ENCODE peak calls at places on chromosomes 3 and 15, in five cellular contexts. One of them, this sample, is unnamed.

GRCh38 chr3:150309557-150309956 is 98.5 kb upstream of the TSC22D2 start:
- DNase-seq in SW480: no peak
- DNase-seq in activated CD8-positive, alpha-beta memory T cell treated with anti-CD3 and anti-CD28 coated beads, Interleukin-2, amount 50 U/mL, for 4 hours: no peak
- DNase-seq in neural crest cell: no peak
- DNase-seq in stimulated activated CD8-positive, alpha-beta memory T cell treated with anti-CD3 and anti-CD28 coated beads, Interleukin-2, amount 100 ng/mL, for 48 hours: no peak
- DNase-seq in this sample: no peak

GRCh38 chr15:89845305-89845893 is 30.7 kb upstream of the ANPEP start:
- DNase-seq in SW480: peak; percentile 66
- DNase-seq in neural crest cell: no peak
- DNase-seq in activated CD8-positive, alpha-beta memory T cell treated with anti-CD3 and anti-CD28 coated beads, Interleukin-2, amount 50 U/mL, for 4 hours: no peak
- DNase-seq in stimulated activated CD8-positive, alpha-beta memory T cell treated with anti-CD3 and anti-CD28 coated beads, Interleukin-2, amount 100 ng/mL, for 48 hours: no peak
- DNase-seq in this sample: no peak

GRCh38 chr3:123044981-123045763 is 17.6 kb upstream of the SEMA5B start:
- DNase-seq in stimulated activated CD8-positive, alpha-beta memory T cell treated with anti-CD3 and anti-CD28 coated beads, Interleukin-2, amount 100 ng/mL, for 48 hours: no peak
- DNase-seq in activated CD8-positive, alpha-beta memory T cell treated with anti-CD3 and anti-CD28 coated beads, Interleukin-2, amount 50 U/mL, for 4 hours: no peak
- DNase-seq in SW480: no peak
- DNase-seq in neural crest cell: no peak
- DNase-seq in this sample: no peak

GRCh38 chr3:27666277-27666676 is 55.8 kb downstream of the EOMES start:
- DNase-seq in neural crest cell: no peak
- DNase-seq in stimulated activated CD8-positive, alpha-beta memory T cell treated with anti-CD3 and anti-CD28 coated beads, Interleukin-2, amount 100 ng/mL, for 48 hours: no peak
- DNase-seq in activated CD8-positive, alpha-beta memory T cell treated with anti-CD3 and anti-CD28 coated beads, Interleukin-2, amount 50 U/mL, for 4 hours: no peak
- DNase-seq in SW480: no peak
- DNase-seq in this sample: no peak

GRCh38 chr3:108018552-108018951 is 72.3 kb downstream of the CD47 start:
- DNase-seq in activated CD8-positive, alpha-beta memory T cell treated with anti-CD3 and anti-CD28 coated beads, Interleukin-2, amount 50 U/mL, for 4 hours: no peak
- DNase-seq in stimulated activated CD8-positive, alpha-beta memory T cell treated with anti-CD3 and anti-CD28 coated beads, Interleukin-2, amount 100 ng/mL, for 48 hours: no peak
- DNase-seq in neural crest cell: no peak
- DNase-seq in SW480: no peak
- DNase-seq in this sample: no peak

GRCh38 chr15:67133738-67134576 is 68.6 kb downstream of the SMAD3 start:
- DNase-seq in SW480: no peak
- DNase-seq in activated CD8-positive, alpha-beta memory T cell treated with anti-CD3 and anti-CD28 coated beads, Interleukin-2, amount 50 U/mL, for 4 hours: peak; percentile 56
- DNase-seq in neural crest cell: no peak
- DNase-seq in stimulated activated CD8-positive, alpha-beta memory T cell treated with anti-CD3 and anti-CD28 coated beads, Interleukin-2, amount 100 ng/mL, for 48 hours: peak; percentile 21
- DNase-seq in this sample: no peak

GRCh38 chr3:31275038-31275562 is 257.6 kb upstream of the STT3B start:
- DNase-seq in activated CD8-positive, alpha-beta memory T cell treated with anti-CD3 and anti-CD28 coated beads, Interleukin-2, amount 50 U/mL, for 4 hours: no peak
- DNase-seq in stimulated activated CD8-positive, alpha-beta memory T cell treated with anti-CD3 and anti-CD28 coated beads, Interleukin-2, amount 100 ng/mL, for 48 hours: no peak
- DNase-seq in neural crest cell: no peak
- DNase-seq in SW480: no peak
- DNase-seq in this sample: no peak

GRCh38 chr3:3023106-3023505 is 87.1 kb downstream of the IL5RA start:
- DNase-seq in stimulated activated CD8-positive, alpha-beta memory T cell treated with anti-CD3 and anti-CD28 coated beads, Interleukin-2, amount 100 ng/mL, for 48 hours: no peak
- DNase-seq in SW480: no peak
- DNase-seq in neural crest cell: no peak
- DNase-seq in activated CD8-positive, alpha-beta memory T cell treated with anti-CD3 and anti-CD28 coated beads, Interleukin-2, amount 50 U/mL, for 4 hours: no peak
- DNase-seq in this sample: no peak

GRCh38 chr3:45140392-45140791 is 5.8 kb downstream of the CDCP1 start:
- DNase-seq in SW480: no peak
- DNase-seq in neural crest cell: no peak
- DNase-seq in activated CD8-positive, alpha-beta memory T cell treated with anti-CD3 and anti-CD28 coated beads, Interleukin-2, amount 50 U/mL, for 4 hours: no peak
- DNase-seq in stimulated activated CD8-positive, alpha-beta memory T cell treated with anti-CD3 and anti-CD28 coated beads, Interleukin-2, amount 100 ng/mL, for 48 hours: no peak
- DNase-seq in this sample: no peak

GRCh38 chr3:183318846-183319770 is 66.1 kb downstream of the B3GNT5 start:
- DNase-seq in stimulated activated CD8-positive, alpha-beta memory T cell treated with anti-CD3 and anti-CD28 coated beads, Interleukin-2, amount 100 ng/mL, for 48 hours: no peak
- DNase-seq in neural crest cell: no peak
- DNase-seq in activated CD8-positive, alpha-beta memory T cell treated with anti-CD3 and anti-CD28 coated beads, Interleukin-2, amount 50 U/mL, for 4 hours: no peak
- DNase-seq in SW480: peak; percentile 31
- DNase-seq in this sample: no peak

GRCh38 chr15:63019539-63020109 is 22.9 kb upstream of the TPM1 start:
- DNase-seq in activated CD8-positive, alpha-beta memory T cell treated with anti-CD3 and anti-CD28 coated beads, Interleukin-2, amount 50 U/mL, for 4 hours: no peak
- DNase-seq in stimulated activated CD8-positive, alpha-beta memory T cell treated with anti-CD3 and anti-CD28 coated beads, Interleukin-2, amount 100 ng/mL, for 48 hours: no peak
- DNase-seq in neural crest cell: no peak
- DNase-seq in SW480: peak; percentile 13
- DNase-seq in this sample: no peak

GRCh38 chr15:62896969-62897486 is 145.5 kb upstream of the TPM1 start:
- DNase-seq in SW480: peak; percentile 71
- DNase-seq in activated CD8-positive, alpha-beta memory T cell treated with anti-CD3 and anti-CD28 coated beads, Interleukin-2, amount 50 U/mL, for 4 hours: no peak
- DNase-seq in stimulated activated CD8-positive, alpha-beta memory T cell treated with anti-CD3 and anti-CD28 coated beads, Interleukin-2, amount 100 ng/mL, for 48 hours: no peak
- DNase-seq in neural crest cell: no peak
- DNase-seq in this sample: no peak

GRCh38 chr3:71629289-71630252 is 46.0 kb upstream of the FOXP1 start:
- DNase-seq in neural crest cell: no peak
- DNase-seq in activated CD8-positive, alpha-beta memory T cell treated with anti-CD3 and anti-CD28 coated beads, Interleukin-2, amount 50 U/mL, for 4 hours: no peak
- DNase-seq in stimulated activated CD8-positive, alpha-beta memory T cell treated with anti-CD3 and anti-CD28 coated beads, Interleukin-2, amount 100 ng/mL, for 48 hours: no peak
- DNase-seq in SW480: no peak
- DNase-seq in this sample: no peak

GRCh38 chr3:5010140-5010539 is 30.9 kb downstream of the BHLHE40 start:
- DNase-seq in activated CD8-positive, alpha-beta memory T cell treated with anti-CD3 and anti-CD28 coated beads, Interleukin-2, amount 50 U/mL, for 4 hours: no peak
- DNase-seq in SW480: no peak
- DNase-seq in stimulated activated CD8-positive, alpha-beta memory T cell treated with anti-CD3 and anti-CD28 coated beads, Interleukin-2, amount 100 ng/mL, for 48 hours: no peak
- DNase-seq in neural crest cell: no peak
- DNase-seq in this sample: no peak

GRCh38 chr3:53729130-53729529 is 117.1 kb downstream of the CHDH start:
- DNase-seq in neural crest cell: no peak
- DNase-seq in stimulated activated CD8-positive, alpha-beta memory T cell treated with anti-CD3 and anti-CD28 coated beads, Interleukin-2, amount 100 ng/mL, for 48 hours: no peak
- DNase-seq in SW480: no peak
- DNase-seq in activated CD8-positive, alpha-beta memory T cell treated with anti-CD3 and anti-CD28 coated beads, Interleukin-2, amount 50 U/mL, for 4 hours: no peak
- DNase-seq in this sample: no peak

GRCh38 chr3:159904911-159905310 is 83.7 kb upstream of the IL12A start:
- DNase-seq in neural crest cell: no peak
- DNase-seq in stimulated activated CD8-positive, alpha-beta memory T cell treated with anti-CD3 and anti-CD28 coated beads, Interleukin-2, amount 100 ng/mL, for 48 hours: no peak
- DNase-seq in SW480: no peak
- DNase-seq in activated CD8-positive, alpha-beta memory T cell treated with anti-CD3 and anti-CD28 coated beads, Interleukin-2, amount 50 U/mL, for 4 hours: no peak
- DNase-seq in this sample: no peak

GRCh38 chr15:48250640-48251076 is 44.6 kb downstream of the SLC12A1 start:
- DNase-seq in SW480: peak; percentile 53
- DNase-seq in activated CD8-positive, alpha-beta memory T cell treated with anti-CD3 and anti-CD28 coated beads, Interleukin-2, amount 50 U/mL, for 4 hours: no peak
- DNase-seq in stimulated activated CD8-positive, alpha-beta memory T cell treated with anti-CD3 and anti-CD28 coated beads, Interleukin-2, amount 100 ng/mL, for 48 hours: no peak
- DNase-seq in neural crest cell: peak; percentile 28
- DNase-seq in this sample: no peak

GRCh38 chr3:153614563-153614962 is 452.5 kb downstream of the RAP2B start:
- DNase-seq in neural crest cell: no peak
- DNase-seq in SW480: no peak
- DNase-seq in stimulated activated CD8-positive, alpha-beta memory T cell treated with anti-CD3 and anti-CD28 coated beads, Interleukin-2, amount 100 ng/mL, for 48 hours: no peak
- DNase-seq in activated CD8-positive, alpha-beta memory T cell treated with anti-CD3 and anti-CD28 coated beads, Interleukin-2, amount 50 U/mL, for 4 hours: no peak
- DNase-seq in this sample: no peak

GRCh38 chr3:129439381-129439816 is 349 bp downstream of the MBD4 start:
- DNase-seq in SW480: peak; percentile 33
- DNase-seq in activated CD8-positive, alpha-beta memory T cell treated with anti-CD3 and anti-CD28 coated beads, Interleukin-2, amount 50 U/mL, for 4 hours: peak; percentile 42
- DNase-seq in neural crest cell: no peak
- DNase-seq in stimulated activated CD8-positive, alpha-beta memory T cell treated with anti-CD3 and anti-CD28 coated beads, Interleukin-2, amount 100 ng/mL, for 48 hours: peak; percentile 15
- DNase-seq in this sample: no peak

GRCh38 chr3:112512320-112512719 is 13.0 kb upstream of the BTLA start:
- DNase-seq in SW480: no peak
- DNase-seq in neural crest cell: no peak
- DNase-seq in stimulated activated CD8-positive, alpha-beta memory T cell treated with anti-CD3 and anti-CD28 coated beads, Interleukin-2, amount 100 ng/mL, for 48 hours: no peak
- DNase-seq in activated CD8-positive, alpha-beta memory T cell treated with anti-CD3 and anti-CD28 coated beads, Interleukin-2, amount 50 U/mL, for 4 hours: no peak
- DNase-seq in this sample: no peak

GRCh38 chr3:14130230-14130629 is 5.4 kb downstream of the TMEM43 start:
- DNase-seq in activated CD8-positive, alpha-beta memory T cell treated with anti-CD3 and anti-CD28 coated beads, Interleukin-2, amount 50 U/mL, for 4 hours: no peak
- DNase-seq in neural crest cell: no peak
- DNase-seq in SW480: no peak
- DNase-seq in stimulated activated CD8-positive, alpha-beta memory T cell treated with anti-CD3 and anti-CD28 coated beads, Interleukin-2, amount 100 ng/mL, for 48 hours: no peak
- DNase-seq in this sample: no peak

GRCh38 chr3:184351511-184352148 is 9.8 kb downstream of the CLCN2 start:
- DNase-seq in stimulated activated CD8-positive, alpha-beta memory T cell treated with anti-CD3 and anti-CD28 coated beads, Interleukin-2, amount 100 ng/mL, for 48 hours: no peak
- DNase-seq in SW480: no peak
- DNase-seq in neural crest cell: no peak
- DNase-seq in activated CD8-positive, alpha-beta memory T cell treated with anti-CD3 and anti-CD28 coated beads, Interleukin-2, amount 50 U/mL, for 4 hours: no peak
- DNase-seq in this sample: no peak

GRCh38 chr3:127452321-127452821 is 138.2 kb downstream of the TPRA1 start:
- DNase-seq in activated CD8-positive, alpha-beta memory T cell treated with anti-CD3 and anti-CD28 coated beads, Interleukin-2, amount 50 U/mL, for 4 hours: no peak
- DNase-seq in neural crest cell: no peak
- DNase-seq in SW480: no peak
- DNase-seq in stimulated activated CD8-positive, alpha-beta memory T cell treated with anti-CD3 and anti-CD28 coated beads, Interleukin-2, amount 100 ng/mL, for 48 hours: no peak
- DNase-seq in this sample: no peak

GRCh38 chr3:183731611-183732010 is 34.0 kb downstream of the YEATS2 start:
- DNase-seq in stimulated activated CD8-positive, alpha-beta memory T cell treated with anti-CD3 and anti-CD28 coated beads, Interleukin-2, amount 100 ng/mL, for 48 hours: no peak
- DNase-seq in neural crest cell: no peak
- DNase-seq in activated CD8-positive, alpha-beta memory T cell treated with anti-CD3 and anti-CD28 coated beads, Interleukin-2, amount 50 U/mL, for 4 hours: no peak
- DNase-seq in SW480: no peak
- DNase-seq in this sample: no peak

GRCh38 chr3:157491136-157491535 is 12.1 kb downstream of the VEPH1 start:
- DNase-seq in neural crest cell: no peak
- DNase-seq in activated CD8-positive, alpha-beta memory T cell treated with anti-CD3 and anti-CD28 coated beads, Interleukin-2, amount 50 U/mL, for 4 hours: no peak
- DNase-seq in stimulated activated CD8-positive, alpha-beta memory T cell treated with anti-CD3 and anti-CD28 coated beads, Interleukin-2, amount 100 ng/mL, for 48 hours: no peak
- DNase-seq in SW480: no peak
- DNase-seq in this sample: no peak

GRCh38 chr15:87167055-87167454 is 1087.4 kb downstream of the AGBL1 start:
- DNase-seq in SW480: no peak
- DNase-seq in activated CD8-positive, alpha-beta memory T cell treated with anti-CD3 and anti-CD28 coated beads, Interleukin-2, amount 50 U/mL, for 4 hours: no peak
- DNase-seq in neural crest cell: no peak
- DNase-seq in stimulated activated CD8-positive, alpha-beta memory T cell treated with anti-CD3 and anti-CD28 coated beads, Interleukin-2, amount 100 ng/mL, for 48 hours: no peak
- DNase-seq in this sample: no peak

GRCh38 chr3:47394140-47394855 is 13.5 kb downstream of the PTPN23 start:
- DNase-seq in SW480: no peak
- DNase-seq in activated CD8-positive, alpha-beta memory T cell treated with anti-CD3 and anti-CD28 coated beads, Interleukin-2, amount 50 U/mL, for 4 hours: no peak
- DNase-seq in neural crest cell: no peak
- DNase-seq in stimulated activated CD8-positive, alpha-beta memory T cell treated with anti-CD3 and anti-CD28 coated beads, Interleukin-2, amount 100 ng/mL, for 48 hours: no peak
- DNase-seq in this sample: no peak

GRCh38 chr3:51622402-51622801 is 48.6 kb upstream of the TEX264 start:
- DNase-seq in neural crest cell: no peak
- DNase-seq in stimulated activated CD8-positive, alpha-beta memory T cell treated with anti-CD3 and anti-CD28 coated beads, Interleukin-2, amount 100 ng/mL, for 48 hours: no peak
- DNase-seq in activated CD8-positive, alpha-beta memory T cell treated with anti-CD3 and anti-CD28 coated beads, Interleukin-2, amount 50 U/mL, for 4 hours: no peak
- DNase-seq in SW480: no peak
- DNase-seq in this sample: no peak

GRCh38 chr3:197600796-197601565 is 45.2 kb upstream of the BDH1 start:
- DNase-seq in neural crest cell: no peak
- DNase-seq in stimulated activated CD8-positive, alpha-beta memory T cell treated with anti-CD3 and anti-CD28 coated beads, Interleukin-2, amount 100 ng/mL, for 48 hours: no peak
- DNase-seq in SW480: no peak
- DNase-seq in activated CD8-positive, alpha-beta memory T cell treated with anti-CD3 and anti-CD28 coated beads, Interleukin-2, amount 50 U/mL, for 4 hours: no peak
- DNase-seq in this sample: no peak

GRCh38 chr15:76972420-76973361 is 22.2 kb upstream of the PSTPIP1 start:
- DNase-seq in SW480: no peak
- DNase-seq in stimulated activated CD8-positive, alpha-beta memory T cell treated with anti-CD3 and anti-CD28 coated beads, Interleukin-2, amount 100 ng/mL, for 48 hours: no peak
- DNase-seq in neural crest cell: no peak
- DNase-seq in activated CD8-positive, alpha-beta memory T cell treated with anti-CD3 and anti-CD28 coated beads, Interleukin-2, amount 50 U/mL, for 4 hours: no peak
- DNase-seq in this sample: no peak